ENCODE peak calls at places on chromosomes 3 and 15, in six cellular contexts. One of them, this sample, is unnamed.

GRCh38 chr15:40340038-40340739 is 550 bp downstream of the CCDC9B start:
- DNase-seq in spleen: no peak
- DNase-seq in tibial nerve: peak; percentile 47
- DNase-seq in CD4-positive, alpha-beta T cell: no peak
- DNase-seq in AG04450: no peak
- DNase-seq in progenitor cell of endocrine pancreas: no peak
- DNase-seq in this sample: no peak

GRCh38 chr3:36060950-36061349 is 319.4 kb upstream of the STAC start:
- DNase-seq in spleen: no peak
- DNase-seq in tibial nerve: no peak
- DNase-seq in CD4-positive, alpha-beta T cell: no peak
- DNase-seq in AG04450: no peak
- DNase-seq in progenitor cell of endocrine pancreas: no peak
- DNase-seq in this sample: no peak

GRCh38 chr15:66996099-66996498 is 69.3 kb upstream of the SMAD3 start:
- DNase-seq in spleen: no peak
- DNase-seq in tibial nerve: no peak
- DNase-seq in CD4-positive, alpha-beta T cell: no peak
- DNase-seq in AG04450: no peak
- DNase-seq in progenitor cell of endocrine pancreas: no peak
- DNase-seq in this sample: no peak

GRCh38 chr15:90989040-90989768 is 5.1 kb downstream of the PRC1 start:
- DNase-seq in spleen: no peak
- DNase-seq in tibial nerve: no peak
- DNase-seq in CD4-positive, alpha-beta T cell: no peak
- DNase-seq in AG04450: no peak
- DNase-seq in progenitor cell of endocrine pancreas: no peak
- DNase-seq in this sample: no peak

GRCh38 chr15:89404023-89404422 is 69.4 kb upstream of the POLG start:
- DNase-seq in spleen: no peak
- DNase-seq in tibial nerve: no peak
- DNase-seq in CD4-positive, alpha-beta T cell: no peak
- DNase-seq in AG04450: no peak
- DNase-seq in progenitor cell of endocrine pancreas: no peak
- DNase-seq in this sample: no peak

GRCh38 chr3:10347648-10348403 is 26.9 kb upstream of the SEC13 start:
- DNase-seq in spleen: peak; percentile 64
- DNase-seq in tibial nerve: no peak
- DNase-seq in CD4-positive, alpha-beta T cell: no peak
- DNase-seq in AG04450: no peak
- DNase-seq in progenitor cell of endocrine pancreas: no peak
- DNase-seq in this sample: no peak

GRCh38 chr3:186083746-186084145 is 25.1 kb downstream of the ETV5 start:
- DNase-seq in spleen: no peak
- DNase-seq in tibial nerve: no peak
- DNase-seq in CD4-positive, alpha-beta T cell: no peak
- DNase-seq in AG04450: no peak
- DNase-seq in progenitor cell of endocrine pancreas: no peak
- DNase-seq in this sample: no peak

GRCh38 chr3:95235916-95236315 is 1173.1 kb downstream of the NSUN3 start:
- DNase-seq in spleen: no peak
- DNase-seq in tibial nerve: no peak
- DNase-seq in CD4-positive, alpha-beta T cell: no peak
- DNase-seq in AG04450: no peak
- DNase-seq in progenitor cell of endocrine pancreas: no peak
- DNase-seq in this sample: no peak

GRCh38 chr3:119175869-119176756 is 2.7 kb downstream of the UPK1B start:
- DNase-seq in spleen: no peak
- DNase-seq in tibial nerve: peak; percentile 36
- DNase-seq in CD4-positive, alpha-beta T cell: no peak
- DNase-seq in AG04450: no peak
- DNase-seq in progenitor cell of endocrine pancreas: no peak
- DNase-seq in this sample: no peak

GRCh38 chr3:176954517-176954916 is 242.8 kb downstream of the TBL1XR1 start:
- DNase-seq in spleen: no peak
- DNase-seq in tibial nerve: no peak
- DNase-seq in CD4-positive, alpha-beta T cell: no peak
- DNase-seq in AG04450: no peak
- DNase-seq in progenitor cell of endocrine pancreas: no peak
- DNase-seq in this sample: no peak

GRCh38 chr3:29156071-29156715 is 124.7 kb upstream of the RBMS3 start:
- DNase-seq in spleen: no peak
- DNase-seq in tibial nerve: no peak
- DNase-seq in CD4-positive, alpha-beta T cell: no peak
- DNase-seq in AG04450: no peak
- DNase-seq in progenitor cell of endocrine pancreas: no peak
- DNase-seq in this sample: peak; percentile 71

GRCh38 chr3:190013943-190014924 is 106.5 kb downstream of the P3H2 start:
- DNase-seq in spleen: no peak
- DNase-seq in tibial nerve: no peak
- DNase-seq in CD4-positive, alpha-beta T cell: no peak
- DNase-seq in AG04450: no peak
- DNase-seq in progenitor cell of endocrine pancreas: no peak
- DNase-seq in this sample: peak; percentile 46

GRCh38 chr3:44208086-44208485 is 33.6 kb upstream of the TOPAZ1 start:
- DNase-seq in spleen: no peak
- DNase-seq in tibial nerve: no peak
- DNase-seq in CD4-positive, alpha-beta T cell: no peak
- DNase-seq in AG04450: no peak
- DNase-seq in progenitor cell of endocrine pancreas: no peak
- DNase-seq in this sample: no peak

GRCh38 chr3:3635109-3635508 is 164.1 kb upstream of the LRRN1 start:
- DNase-seq in spleen: no peak
- DNase-seq in tibial nerve: no peak
- DNase-seq in CD4-positive, alpha-beta T cell: no peak
- DNase-seq in AG04450: no peak
- DNase-seq in progenitor cell of endocrine pancreas: no peak
- DNase-seq in this sample: no peak

GRCh38 chr3:25257026-25257425 is 171.0 kb upstream of the RARB start:
- DNase-seq in spleen: no peak
- DNase-seq in tibial nerve: no peak
- DNase-seq in CD4-positive, alpha-beta T cell: no peak
- DNase-seq in AG04450: no peak
- DNase-seq in progenitor cell of endocrine pancreas: no peak
- DNase-seq in this sample: no peak

DNA sequence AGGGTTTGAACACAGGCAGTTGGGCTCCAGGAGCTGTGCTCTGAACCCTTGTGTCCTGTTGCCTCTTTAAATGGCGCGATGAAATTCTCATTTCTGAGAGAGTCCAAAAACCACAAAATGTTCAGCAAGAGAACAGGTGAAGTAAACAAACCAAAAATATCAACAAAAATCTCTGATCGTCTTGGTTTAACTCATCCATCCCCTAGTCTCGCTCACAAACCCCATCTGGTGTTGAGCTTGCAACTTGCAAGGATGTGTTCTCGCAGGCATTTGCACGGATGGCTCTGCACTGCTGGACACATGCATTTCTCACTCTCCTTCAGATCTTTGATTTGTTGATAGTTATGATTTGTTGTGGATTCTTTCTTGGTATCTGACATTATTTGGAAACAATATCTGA is 31.1 kb downstream of the FAH start:
- DNase-seq in spleen: no peak
- DNase-seq in tibial nerve: no peak
- DNase-seq in CD4-positive, alpha-beta T cell: no peak
- DNase-seq in AG04450: no peak
- DNase-seq in progenitor cell of endocrine pancreas: no peak
- DNase-seq in this sample: no peak
- TF ChIP-seq CTCF in spleen: no peak
- TF ChIP-seq CTCF in tibial nerve: no peak
- TF ChIP-seq CTCF in CD4-positive, alpha-beta T cell: no peak
- TF ChIP-seq CTCF in AG04450: peak; percentile 46
- TF ChIP-seq CTCF in progenitor cell of endocrine pancreas: peak; percentile 20
- TF ChIP-seq CTCF in this sample: peak; percentile 68

GRCh38 chr3:115670911-115671310 is 47.6 kb downstream of the GAP43 start:
- DNase-seq in spleen: no peak
- DNase-seq in tibial nerve: no peak
- DNase-seq in CD4-positive, alpha-beta T cell: no peak
- DNase-seq in AG04450: no peak
- DNase-seq in progenitor cell of endocrine pancreas: no peak
- DNase-seq in this sample: no peak

GRCh38 chr3:115663414-115663813 is 40.1 kb downstream of the GAP43 start:
- DNase-seq in spleen: no peak
- DNase-seq in tibial nerve: no peak
- DNase-seq in CD4-positive, alpha-beta T cell: no peak
- DNase-seq in AG04450: no peak
- DNase-seq in progenitor cell of endocrine pancreas: no peak
- DNase-seq in this sample: no peak

GRCh38 chr3:115671761-115672455 is 48.6 kb downstream of the GAP43 start:
- DNase-seq in spleen: no peak
- DNase-seq in tibial nerve: no peak
- DNase-seq in CD4-positive, alpha-beta T cell: no peak
- DNase-seq in AG04450: no peak
- DNase-seq in progenitor cell of endocrine pancreas: no peak
- DNase-seq in this sample: no peak

GRCh38 chr3:115666081-115666480 is 42.8 kb downstream of the GAP43 start:
- DNase-seq in spleen: no peak
- DNase-seq in tibial nerve: no peak
- DNase-seq in CD4-positive, alpha-beta T cell: no peak
- DNase-seq in AG04450: no peak
- DNase-seq in progenitor cell of endocrine pancreas: no peak
- DNase-seq in this sample: no peak

GRCh38 chr3:115667175-115668065 is 44.1 kb downstream of the GAP43 start:
- DNase-seq in spleen: no peak
- DNase-seq in tibial nerve: no peak
- DNase-seq in CD4-positive, alpha-beta T cell: no peak
- DNase-seq in AG04450: no peak
- DNase-seq in progenitor cell of endocrine pancreas: no peak
- DNase-seq in this sample: no peak
- TF ChIP-seq CTCF in spleen: no peak
- TF ChIP-seq CTCF in tibial nerve: no peak
- TF ChIP-seq CTCF in CD4-positive, alpha-beta T cell: no peak
- TF ChIP-seq CTCF in AG04450: no peak
- TF ChIP-seq CTCF in progenitor cell of endocrine pancreas: no peak
- TF ChIP-seq CTCF in this sample: peak; percentile 36

DNA sequence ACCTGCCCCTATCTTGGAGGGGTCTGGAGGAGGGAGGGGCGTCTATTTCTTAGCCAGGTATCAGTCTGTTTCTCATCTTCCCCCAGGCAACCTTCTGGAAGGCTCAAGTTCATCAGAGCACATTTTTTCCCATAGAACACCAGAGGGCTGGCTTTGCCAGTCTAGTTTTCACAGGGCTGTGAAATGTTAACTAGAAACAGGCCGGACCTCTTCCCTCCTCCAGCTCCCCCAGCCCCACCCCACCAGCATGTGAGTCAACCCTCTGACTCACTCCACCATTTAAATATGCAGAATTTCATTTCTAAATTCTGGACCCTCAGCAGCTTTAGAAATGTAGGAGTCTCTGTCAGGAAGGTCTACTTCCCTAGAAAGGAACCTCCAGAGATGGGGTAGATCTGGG is 66.8 kb downstream of the SLCO2A1 start:
- DNase-seq in spleen: no peak
- DNase-seq in tibial nerve: no peak
- DNase-seq in CD4-positive, alpha-beta T cell: no peak
- DNase-seq in AG04450: no peak
- DNase-seq in progenitor cell of endocrine pancreas: no peak
- DNase-seq in this sample: no peak
- TF ChIP-seq CTCF in spleen: no peak
- TF ChIP-seq CTCF in tibial nerve: no peak
- TF ChIP-seq CTCF in CD4-positive, alpha-beta T cell: no peak
- TF ChIP-seq CTCF in AG04450: no peak
- TF ChIP-seq CTCF in progenitor cell of endocrine pancreas: no peak
- TF ChIP-seq CTCF in this sample: no peak

GRCh38 chr3:31157028-31157694 is 262.7 kb upstream of the GADL1 start:
- DNase-seq in spleen: no peak
- DNase-seq in tibial nerve: no peak
- DNase-seq in CD4-positive, alpha-beta T cell: no peak
- DNase-seq in AG04450: no peak
- DNase-seq in progenitor cell of endocrine pancreas: no peak
- DNase-seq in this sample: no peak
- TF ChIP-seq CTCF in spleen: no peak
- TF ChIP-seq CTCF in tibial nerve: no peak
- TF ChIP-seq CTCF in CD4-positive, alpha-beta T cell: no peak
- TF ChIP-seq CTCF in AG04450: no peak
- TF ChIP-seq CTCF in progenitor cell of endocrine pancreas: no peak
- TF ChIP-seq CTCF in this sample: no peak

GRCh38 chr15:88256261-88257230 is at the start of gene NTRK3:
- DNase-seq in spleen: no peak
- DNase-seq in tibial nerve: peak; percentile 36
- DNase-seq in CD4-positive, alpha-beta T cell: no peak
- DNase-seq in AG04450: no peak
- DNase-seq in progenitor cell of endocrine pancreas: no peak
- DNase-seq in this sample: peak; percentile 81
- TF ChIP-seq CTCF in spleen: no peak
- TF ChIP-seq CTCF in tibial nerve: no peak
- TF ChIP-seq CTCF in CD4-positive, alpha-beta T cell: no peak
- TF ChIP-seq CTCF in AG04450: no peak
- TF ChIP-seq CTCF in progenitor cell of endocrine pancreas: peak; percentile 13
- TF ChIP-seq CTCF in this sample: no peak

DNA sequence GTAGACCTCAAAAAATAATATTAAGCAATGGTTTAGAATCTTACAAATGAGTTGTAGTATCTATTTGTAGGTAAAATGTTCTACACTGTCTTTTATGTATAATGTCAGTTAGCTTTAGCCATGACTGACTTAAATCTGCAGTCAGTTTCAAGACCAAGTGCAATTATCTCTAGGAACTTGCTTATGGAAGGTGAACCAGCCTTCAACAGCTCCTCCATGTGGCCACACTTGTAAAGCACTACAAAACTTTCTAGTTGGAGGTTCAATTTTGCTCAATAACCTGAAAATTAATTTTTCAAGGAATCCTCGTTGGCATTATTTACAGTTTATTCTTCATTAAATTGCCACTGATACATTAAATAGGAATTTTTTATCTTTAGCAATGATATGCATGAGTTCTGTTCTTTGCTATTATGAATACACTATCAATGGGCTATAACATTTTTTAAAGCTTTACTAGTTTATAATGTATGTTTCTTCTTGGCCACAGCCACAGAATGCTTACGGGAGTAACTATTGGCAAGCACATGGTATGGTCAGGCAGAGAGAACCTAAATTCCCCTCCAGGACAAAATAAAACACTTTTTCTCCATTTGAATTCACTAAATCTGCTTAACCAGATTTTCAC is 315.3 kb upstream of the UBE2E2 start:
- DNase-seq in spleen: no peak
- DNase-seq in tibial nerve: no peak
- DNase-seq in CD4-positive, alpha-beta T cell: no peak
- DNase-seq in AG04450: no peak
- DNase-seq in progenitor cell of endocrine pancreas: no peak
- DNase-seq in this sample: peak; percentile 56
- TF ChIP-seq CTCF in spleen: peak; percentile 21
- TF ChIP-seq CTCF in tibial nerve: no peak
- TF ChIP-seq CTCF in CD4-positive, alpha-beta T cell: no peak
- TF ChIP-seq CTCF in AG04450: peak; percentile 59
- TF ChIP-seq CTCF in progenitor cell of endocrine pancreas: peak; percentile 80
- TF ChIP-seq CTCF in this sample: peak; percentile 90

GRCh38 chr3:114496874-114497273 is 203.0 kb downstream of the TIGIT start:
- DNase-seq in spleen: no peak
- DNase-seq in tibial nerve: no peak
- DNase-seq in CD4-positive, alpha-beta T cell: no peak
- DNase-seq in AG04450: no peak
- DNase-seq in progenitor cell of endocrine pancreas: no peak
- DNase-seq in this sample: no peak
- TF ChIP-seq CTCF in spleen: no peak
- TF ChIP-seq CTCF in tibial nerve: no peak
- TF ChIP-seq CTCF in CD4-positive, alpha-beta T cell: no peak
- TF ChIP-seq CTCF in AG04450: no peak
- TF ChIP-seq CTCF in progenitor cell of endocrine pancreas: no peak
- TF ChIP-seq CTCF in this sample: no peak

GRCh38 chr15:84749111-84749991 is 959 bp downstream of the ZNF592 start:
- DNase-seq in spleen: peak; percentile 85
- DNase-seq in tibial nerve: no peak
- DNase-seq in CD4-positive, alpha-beta T cell: peak; percentile 36
- DNase-seq in AG04450: no peak
- DNase-seq in progenitor cell of endocrine pancreas: no peak
- DNase-seq in this sample: peak; percentile 76
- TF ChIP-seq CTCF in spleen: peak; percentile 8
- TF ChIP-seq CTCF in tibial nerve: peak; percentile 28
- TF ChIP-seq CTCF in CD4-positive, alpha-beta T cell: no peak
- TF ChIP-seq CTCF in AG04450: peak; percentile 6
- TF ChIP-seq CTCF in progenitor cell of endocrine pancreas: peak; percentile 10
- TF ChIP-seq CTCF in this sample: no peak

This sample was measured in endodermal cell.